ENCODE peak calls at places on chromosomes 16 and 17, in six cellular contexts. O, Z, A, M, I and S are unnamed samples.

GRCh38 chr17:76076765-76077581 is 2.0 kb upstream of the ZACN start:
- DNase-seq in O (no peak), Z (no peak), A (no peak), M (no peak), I (peak), S (no peak)

GRCh38 chr16:1325261-1325660 is 8.2 kb upstream of the BAIAP3 start:
- DNase-seq in O (no peak), Z (no peak), A (no peak), M (no peak), I (no peak), S (no peak)

GRCh38 chr16:48687421-48688038 is 77.5 kb upstream of the N4BP1 start:
- DNase-seq in O (peak), Z (no peak), A (peak), M (peak), I (no peak), S (peak)

GRCh38 chr16:68275611-68276191 is 11.4 kb downstream of the SLC7A6 start:
- DNase-seq in O (no peak), Z (no peak), A (no peak), M (no peak), I (no peak), S (no peak)

GRCh38 chr17:32103476-32104113 is 38.7 kb upstream of the RHOT1 start:
- DNase-seq in O (no peak), Z (no peak), A (no peak), M (peak), I (no peak), S (no peak)

GRCh38 chr17:42781639-42782401 is 1.4 kb downstream of the WNK4 start:
- DNase-seq in O (no peak), Z (no peak), A (no peak), M (no peak), I (no peak), S (no peak)

GRCh38 chr16:2762711-2763110 is 10.3 kb downstream of the SRRM2 start:
- DNase-seq in O (no peak), Z (no peak), A (no peak), M (no peak), I (no peak), S (no peak)

GRCh38 chr17:49223517-49224197 is 6.9 kb downstream of the PHOSPHO1 start:
- DNase-seq in O (peak), Z (no peak), A (no peak), M (no peak), I (peak), S (no peak)

GRCh38 chr17:14361945-14362508 is 61.1 kb downstream of the HS3ST3B1 start:
- DNase-seq in O (no peak), Z (no peak), A (no peak), M (no peak), I (no peak), S (no peak)